ENCODE peak calls at places on chromosomes 1 and 21, in five cellular contexts. One of them, this sample, is unnamed.

GRCh38 chr1:8460132-8460544 is 142.2 kb downstream of the SLC45A1 start:
- DNase-seq in right lobe of liver: peak; percentile 14
- DNase-seq in fibroblast of pulmonary artery: no peak
- DNase-seq in hepatocyte: no peak
- DNase-seq in tibial artery: no peak
- DNase-seq in this sample: peak; percentile 64

GRCh38 chr1:115168026-115168425 is 78.7 kb upstream of the TSPAN2 start:
- DNase-seq in right lobe of liver: no peak
- DNase-seq in hepatocyte: no peak
- DNase-seq in fibroblast of pulmonary artery: no peak
- DNase-seq in tibial artery: no peak
- DNase-seq in this sample: no peak

GRCh38 chr1:39080884-39081265 is 54.7 kb downstream of the NDUFS5 start:
- DNase-seq in right lobe of liver: peak; percentile 49
- DNase-seq in tibial artery: no peak
- DNase-seq in hepatocyte: peak; percentile 24
- DNase-seq in fibroblast of pulmonary artery: no peak
- DNase-seq in this sample: no peak

GRCh38 chr1:225890346-225891228 is 1.6 kb upstream of the LEFTY1 start:
- DNase-seq in hepatocyte: no peak
- DNase-seq in fibroblast of pulmonary artery: no peak
- DNase-seq in right lobe of liver: peak; percentile 94
- DNase-seq in tibial artery: no peak
- DNase-seq in this sample: no peak

GRCh38 chr1:98704474-98704873 is 43.0 kb downstream of the SNX7 start:
- DNase-seq in right lobe of liver: no peak
- DNase-seq in hepatocyte: peak; percentile 21
- DNase-seq in fibroblast of pulmonary artery: peak; percentile 46
- DNase-seq in tibial artery: no peak
- DNase-seq in this sample: peak; percentile 50

GRCh38 chr1:43446881-43447835 is 6.6 kb downstream of the HYI start:
- DNase-seq in tibial artery: peak; percentile 16
- DNase-seq in right lobe of liver: peak; percentile 43
- DNase-seq in hepatocyte: no peak
- DNase-seq in fibroblast of pulmonary artery: no peak
- DNase-seq in this sample: no peak

GRCh38 chr1:113058861-113059441 is 14.0 kb upstream of the LRIG2 start:
- DNase-seq in fibroblast of pulmonary artery: no peak
- DNase-seq in right lobe of liver: no peak
- DNase-seq in hepatocyte: no peak
- DNase-seq in tibial artery: no peak
- DNase-seq in this sample: no peak

GRCh38 chr1:221344693-221345092 is 397.2 kb downstream of the DUSP10 start:
- DNase-seq in fibroblast of pulmonary artery: peak; percentile 4
- DNase-seq in hepatocyte: no peak
- DNase-seq in tibial artery: no peak
- DNase-seq in right lobe of liver: no peak
- DNase-seq in this sample: no peak

GRCh38 chr1:168794057-168794456 is 65.1 kb upstream of the DPT start:
- DNase-seq in fibroblast of pulmonary artery: no peak
- DNase-seq in right lobe of liver: no peak
- DNase-seq in tibial artery: no peak
- DNase-seq in hepatocyte: no peak
- DNase-seq in this sample: no peak

GRCh38 chr1:93221913-93222312 is 41.4 kb downstream of the CCDC18 start:
- DNase-seq in tibial artery: no peak
- DNase-seq in hepatocyte: peak; percentile 4
- DNase-seq in right lobe of liver: no peak
- DNase-seq in fibroblast of pulmonary artery: no peak
- DNase-seq in this sample: peak; percentile 32

GRCh38 chr1:219549215-219549614 is 63.7 kb downstream of the ZC3H11B start:
- DNase-seq in fibroblast of pulmonary artery: peak; percentile 77
- DNase-seq in hepatocyte: no peak
- DNase-seq in tibial artery: no peak
- DNase-seq in right lobe of liver: no peak
- DNase-seq in this sample: peak; percentile 41

GRCh38 chr1:30381671-30382365 is 341.6 kb downstream of the MATN1 start:
- DNase-seq in fibroblast of pulmonary artery: no peak
- DNase-seq in tibial artery: no peak
- DNase-seq in hepatocyte: no peak
- DNase-seq in right lobe of liver: peak; percentile 28
- DNase-seq in this sample: no peak

GRCh38 chr1:29551123-29551522 is 314.8 kb downstream of the PTPRU start:
- DNase-seq in right lobe of liver: no peak
- DNase-seq in tibial artery: no peak
- DNase-seq in fibroblast of pulmonary artery: no peak
- DNase-seq in hepatocyte: no peak
- DNase-seq in this sample: no peak

GRCh38 chr1:220879509-220880366 is 495 bp downstream of the HLX start:
- DNase-seq in tibial artery: no peak
- DNase-seq in hepatocyte: peak; percentile 40
- DNase-seq in fibroblast of pulmonary artery: peak; percentile 47
- DNase-seq in right lobe of liver: peak; percentile 75
- DNase-seq in this sample: peak; percentile 45

GRCh38 chr1:86868477-86868876 is 45.4 kb downstream of the SELENOF start:
- DNase-seq in right lobe of liver: no peak
- DNase-seq in fibroblast of pulmonary artery: peak; percentile 22
- DNase-seq in tibial artery: no peak
- DNase-seq in hepatocyte: no peak
- DNase-seq in this sample: peak; percentile 42

GRCh38 chr1:182301467-182302198 is 90.0 kb downstream of the GLUL start:
- DNase-seq in fibroblast of pulmonary artery: peak; percentile 45
- DNase-seq in tibial artery: no peak
- DNase-seq in hepatocyte: peak; percentile 68
- DNase-seq in right lobe of liver: no peak
- DNase-seq in this sample: peak; percentile 35

GRCh38 chr1:47223174-47223920 is 8.7 kb downstream of the TAL1 start:
- DNase-seq in hepatocyte: no peak
- DNase-seq in fibroblast of pulmonary artery: no peak
- DNase-seq in right lobe of liver: no peak
- DNase-seq in tibial artery: no peak
- DNase-seq in this sample: no peak

GRCh38 chr1:33007190-33008050 is 29.3 kb downstream of the AK2 start:
- DNase-seq in hepatocyte: peak; percentile 80
- DNase-seq in fibroblast of pulmonary artery: peak; percentile 92
- DNase-seq in right lobe of liver: no peak
- DNase-seq in tibial artery: peak; percentile 67
- DNase-seq in this sample: peak; percentile 96

GRCh38 chr1:150543500-150544143 is 5.6 kb upstream of the ADAMTSL4 start:
- DNase-seq in hepatocyte: peak; percentile 10
- DNase-seq in fibroblast of pulmonary artery: peak; percentile 78
- DNase-seq in right lobe of liver: peak; percentile 72
- DNase-seq in tibial artery: peak; percentile 84
- DNase-seq in this sample: no peak

GRCh38 chr21:25733859-25734653 is 648 bp downstream of the ATP5PF start:
- DNase-seq in hepatocyte: peak; percentile 63
- DNase-seq in fibroblast of pulmonary artery: peak; percentile 31
- DNase-seq in right lobe of liver: peak; percentile 55
- DNase-seq in tibial artery: no peak
- DNase-seq in this sample: peak; percentile 64

GRCh38 chr21:44444286-44444931 is 10.9 kb upstream of the LRRC3 start:
- DNase-seq in right lobe of liver: peak; percentile 40
- DNase-seq in tibial artery: no peak
- DNase-seq in hepatocyte: no peak
- DNase-seq in fibroblast of pulmonary artery: no peak
- DNase-seq in this sample: no peak

GRCh38 chr1:52337439-52337838 is 28.6 kb downstream of the CC2D1B start:
- DNase-seq in right lobe of liver: no peak
- DNase-seq in hepatocyte: no peak
- DNase-seq in tibial artery: no peak
- DNase-seq in fibroblast of pulmonary artery: no peak
- DNase-seq in this sample: no peak

GRCh38 chr1:65279092-65279448 is 30.3 kb upstream of the DNAJC6 start:
- DNase-seq in fibroblast of pulmonary artery: no peak
- DNase-seq in hepatocyte: no peak
- DNase-seq in tibial artery: no peak
- DNase-seq in right lobe of liver: no peak
- DNase-seq in this sample: no peak

GRCh38 chr1:15799928-15800835 is 7.3 kb downstream of the UQCRHL start:
- DNase-seq in fibroblast of pulmonary artery: no peak
- DNase-seq in right lobe of liver: peak; percentile 85
- DNase-seq in tibial artery: peak; percentile 41
- DNase-seq in hepatocyte: peak; percentile 91
- DNase-seq in this sample: peak; percentile 40

GRCh38 chr1:15799004-15799867 is 8.2 kb downstream of the UQCRHL start:
- DNase-seq in tibial artery: peak; percentile 89
- DNase-seq in right lobe of liver: peak; percentile 94
- DNase-seq in fibroblast of pulmonary artery: peak; percentile 97
- DNase-seq in hepatocyte: peak; percentile 87
- DNase-seq in this sample: peak; percentile 98

GRCh38 chr1:15803380-15803779 is 4.1 kb downstream of the UQCRHL start:
- DNase-seq in fibroblast of pulmonary artery: peak; percentile 50
- DNase-seq in right lobe of liver: no peak
- DNase-seq in hepatocyte: peak; percentile 48
- DNase-seq in tibial artery: no peak
- DNase-seq in this sample: peak; percentile 63

GRCh38 chr1:15804060-15804459 is 3.4 kb downstream of the UQCRHL start:
- DNase-seq in hepatocyte: no peak
- DNase-seq in fibroblast of pulmonary artery: no peak
- DNase-seq in right lobe of liver: no peak
- DNase-seq in tibial artery: no peak
- DNase-seq in this sample: no peak

DNA sequence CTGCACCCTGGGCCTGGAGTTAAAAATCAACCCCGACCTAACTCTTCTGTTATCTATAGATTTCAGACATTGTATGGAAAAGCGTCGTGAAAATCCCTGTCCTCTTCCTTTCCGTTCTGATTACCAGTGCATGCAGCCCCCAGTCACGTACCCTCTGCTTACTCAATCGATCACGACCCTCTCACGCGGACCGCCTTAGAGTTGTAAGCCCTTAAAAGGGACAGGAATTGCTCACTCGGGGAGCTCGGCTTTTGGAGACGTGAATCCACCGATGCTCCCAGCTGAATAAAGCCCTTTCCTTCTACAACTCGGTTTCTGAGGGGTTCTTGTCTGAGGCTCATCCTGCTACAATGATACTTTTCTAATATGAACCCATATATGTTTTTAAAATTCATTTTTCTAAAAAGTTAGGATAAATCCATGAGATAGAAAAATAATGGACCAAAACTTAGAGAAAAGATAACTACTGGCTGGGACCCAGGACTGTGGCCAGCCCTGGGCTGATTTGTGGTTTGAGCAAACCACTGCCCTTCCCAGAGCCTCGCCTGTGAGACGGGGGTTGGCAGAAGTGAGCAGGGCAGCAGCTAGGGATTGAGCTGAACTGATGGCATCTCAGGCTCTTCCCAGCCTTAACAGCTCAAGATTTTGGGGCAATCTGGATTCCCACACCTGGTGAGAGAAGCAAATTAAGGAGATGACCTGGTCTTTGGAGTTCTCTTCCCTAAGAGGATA is 5.0 kb downstream of the UQCRHL start:
- DNase-seq in hepatocyte: no peak
- DNase-seq in fibroblast of pulmonary artery: no peak
- DNase-seq in right lobe of liver: no peak
- DNase-seq in tibial artery: no peak
- DNase-seq in this sample: peak; percentile 8
- H3K4me3 ChIP-seq in hepatocyte: no peak overlapping the region
- H3K4me3 ChIP-seq in fibroblast of pulmonary artery: no peak overlapping the region
- H3K4me3 ChIP-seq in right lobe of liver: no peak overlapping the region
- H3K4me3 ChIP-seq in tibial artery: no peak overlapping the region
- H3K4me3 ChIP-seq in this sample: no peak overlapping the region

DNA sequence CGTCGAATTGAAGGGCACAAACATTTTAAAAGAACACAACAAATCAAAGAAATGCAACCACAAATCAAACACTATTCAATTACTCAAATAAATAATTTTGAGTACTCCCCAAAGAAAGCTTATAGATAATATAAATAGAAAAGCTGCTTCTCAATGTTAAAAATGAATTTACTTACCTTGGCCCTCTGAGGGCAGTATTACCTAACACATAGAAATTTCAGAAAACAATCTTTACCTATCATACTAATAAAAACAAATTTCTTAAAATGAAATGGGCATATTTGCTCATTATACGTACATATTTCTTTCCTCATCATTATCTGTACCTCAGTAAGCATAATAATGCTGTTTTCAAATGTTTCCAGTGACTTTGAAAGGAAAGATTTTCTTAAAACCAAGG is 141.8 kb downstream of the AKT3 start:
- DNase-seq in tibial artery: no peak
- DNase-seq in fibroblast of pulmonary artery: peak; percentile 43
- DNase-seq in right lobe of liver: no peak
- DNase-seq in hepatocyte: no peak
- DNase-seq in this sample: peak; percentile 42
- TF ChIP-seq CTCF in tibial artery: peak; percentile 10
- TF ChIP-seq CTCF in fibroblast of pulmonary artery: peak; percentile 19
- TF ChIP-seq CTCF in right lobe of liver: peak; percentile 36
- TF ChIP-seq CTCF in hepatocyte: peak; percentile 46
- TF ChIP-seq CTCF in this sample: peak; percentile 31

DNA sequence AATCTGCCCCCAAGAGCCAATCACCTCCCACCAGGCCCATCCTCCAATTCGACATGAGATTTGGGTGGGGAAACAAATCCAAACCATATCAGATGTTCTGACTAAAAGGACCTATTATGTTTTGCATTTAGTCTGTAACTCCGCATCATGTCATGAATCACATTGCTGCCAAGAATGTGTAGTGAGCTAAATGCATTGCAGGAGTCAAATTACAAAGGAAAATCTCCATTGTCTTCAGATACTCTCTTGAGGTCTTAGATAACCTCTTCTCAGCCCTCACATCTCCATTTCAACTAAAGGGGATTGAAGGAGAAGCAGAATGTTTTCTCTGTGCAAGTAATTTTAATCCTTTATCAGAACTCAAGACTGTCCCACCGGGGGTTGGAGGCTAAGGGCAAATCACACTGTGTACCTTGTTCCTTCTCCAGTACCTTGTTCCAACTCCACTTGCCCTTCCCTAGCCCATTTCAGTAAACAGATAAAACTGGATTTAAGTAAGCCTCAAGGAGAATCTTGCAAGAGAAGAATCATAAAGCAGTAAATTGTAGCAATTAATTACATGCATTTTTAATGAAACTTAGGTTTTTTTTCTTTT is 34.1 kb downstream of the EXTL2 start:
- DNase-seq in tibial artery: no peak
- DNase-seq in hepatocyte: no peak
- DNase-seq in right lobe of liver: no peak
- DNase-seq in fibroblast of pulmonary artery: peak; percentile 87
- DNase-seq in this sample: peak; percentile 83
- H3K4me3 ChIP-seq in tibial artery: no peak overlapping the region
- H3K4me3 ChIP-seq in hepatocyte: no peak overlapping the region
- H3K4me3 ChIP-seq in right lobe of liver: no peak overlapping the region
- H3K4me3 ChIP-seq in fibroblast of pulmonary artery: no peak overlapping the region
- H3K4me3 ChIP-seq in this sample: no peak overlapping the region

GRCh38 chr1:178551940-178552339 is 39.0 kb downstream of the TEX35 start:
- DNase-seq in hepatocyte: no peak
- DNase-seq in fibroblast of pulmonary artery: no peak
- DNase-seq in tibial artery: no peak
- DNase-seq in right lobe of liver: no peak
- DNase-seq in this sample: no peak

GRCh38 chr1:178552856-178553255 is 39.9 kb downstream of the TEX35 start:
- DNase-seq in tibial artery: no peak
- DNase-seq in hepatocyte: no peak
- DNase-seq in right lobe of liver: no peak
- DNase-seq in fibroblast of pulmonary artery: no peak
- DNase-seq in this sample: no peak

GRCh38 chr1:178544531-178544930 is 31.6 kb downstream of the TEX35 start:
- DNase-seq in tibial artery: no peak
- DNase-seq in right lobe of liver: no peak
- DNase-seq in hepatocyte: no peak
- DNase-seq in fibroblast of pulmonary artery: no peak
- DNase-seq in this sample: no peak

GRCh38 chr1:178551307-178551706 is 38.4 kb downstream of the TEX35 start:
- DNase-seq in hepatocyte: no peak
- DNase-seq in right lobe of liver: peak; percentile 68
- DNase-seq in tibial artery: no peak
- DNase-seq in fibroblast of pulmonary artery: no peak
- DNase-seq in this sample: no peak

GRCh38 chr1:178548108-178548507 is 35.2 kb downstream of the TEX35 start:
- DNase-seq in tibial artery: no peak
- DNase-seq in right lobe of liver: no peak
- DNase-seq in hepatocyte: no peak
- DNase-seq in fibroblast of pulmonary artery: no peak
- DNase-seq in this sample: no peak
- TF ChIP-seq CTCF in tibial artery: no peak
- TF ChIP-seq CTCF in right lobe of liver: no peak
- TF ChIP-seq CTCF in hepatocyte: no peak
- TF ChIP-seq CTCF in fibroblast of pulmonary artery: no peak
- TF ChIP-seq CTCF in this sample: no peak

This sample was measured in choroid plexus epithelial cell.